ENCODE peak calls at places on chromosome 5, in eight cellular contexts. H is right atrium auricular region; L is transverse colon; P is progenitor cell of endocrine pancreas; O is GDM1; V is upper lobe of left lung; T is GM06990; Y is activated CD8-positive, alpha-beta T cell treated with anti-CD3 and anti-CD28 coated beads, Interleukin-2, amount 10 ng/mL, durations not matched to agents 7 days and 5 days. B is an unnamed sample.

GRCh38 chr5:54774281-54775171 is 210.9 kb downstream of the ESM1 start:
- DNase-seq in H (peak; percentile 90), L (peak; percentile 30), P (no peak), O (no peak), V (peak; percentile 58), T (no peak), Y (no peak), B (peak; percentile 96)

GRCh38 chr5:56607551-56607950 is 207.8 kb upstream of the MAP3K1 start:
- DNase-seq in H (no peak), L (no peak), P (no peak), O (no peak), V (no peak), T (no peak), Y (no peak), B (no peak)

GRCh38 chr5:126454081-126454480 is 30.9 kb downstream of the GRAMD2B start:
- DNase-seq in H (no peak), L (no peak), P (no peak), O (no peak), V (no peak), T (no peak), Y (no peak), B (peak; percentile 74)

GRCh38 chr5:80711938-80712337 is 57.2 kb upstream of the DHFR start:
- DNase-seq in H (no peak), L (no peak), P (no peak), O (no peak), V (no peak), T (no peak), Y (no peak), B (no peak)

GRCh38 chr5:7897014-7897600 is 28.2 kb downstream of the MTRR start:
- DNase-seq in H (no peak), L (peak; percentile 11), P (no peak), O (no peak), V (no peak), T (no peak), Y (peak; percentile 30), B (peak; percentile 35)

GRCh38 chr5:8270246-8270645 is 401.3 kb downstream of the MTRR start:
- DNase-seq in H (no peak), L (no peak), P (no peak), O (no peak), V (no peak), T (no peak), Y (no peak), B (no peak)

GRCh38 chr5:93572773-93573626 is 8.0 kb downstream of the NR2F1-AS1 start:
- DNase-seq in H (no peak), L (no peak), P (no peak), O (no peak), V (no peak), T (no peak), Y (no peak), B (no peak)

GRCh38 chr5:14783689-14784088 is 87.9 kb downstream of the ANKH start:
- DNase-seq in H (no peak), L (no peak), P (no peak), O (no peak), V (no peak), T (peak; percentile 21), Y (no peak), B (no peak)

GRCh38 chr5:178350361-178351220 is 118.0 kb upstream of the PHYKPL start:
- DNase-seq in H (no peak), L (no peak), P (no peak), O (no peak), V (no peak), T (no peak), Y (no peak), B (peak; percentile 42)

GRCh38 chr5:159262472-159262858 is 625 bp upstream of the UBLCP1 start:
- DNase-seq in H (no peak), L (no peak), P (no peak), O (peak; percentile 41), V (no peak), T (peak; percentile 8), Y (no peak), B (no peak)

GRCh38 chr5:20555034-20555433 is 567.0 kb upstream of the CDH18 start:
- DNase-seq in H (no peak), L (no peak), P (no peak), O (no peak), V (no peak), T (no peak), Y (no peak), B (no peak)

GRCh38 chr5:145829708-145830361 is 5.3 kb downstream of the PRELID2 start:
- DNase-seq in H (no peak), L (no peak), P (no peak), O (no peak), V (no peak), T (no peak), Y (no peak), B (no peak)

GRCh38 chr5:177509361-177509951 is at the start of gene DOK3:
- DNase-seq in H (no peak), L (peak; percentile 67), P (no peak), O (no peak), V (peak; percentile 70), T (peak; percentile 78), Y (no peak), B (no peak)

GRCh38 chr5:116865651-116866050 is 291.0 kb upstream of the SEMA6A start:
- DNase-seq in H (no peak), L (no peak), P (no peak), O (no peak), V (no peak), T (no peak), Y (no peak), B (no peak)

GRCh38 chr5:2524620-2525019 is 226.9 kb downstream of the IRX2 start:
- DNase-seq in H (no peak), L (no peak), P (no peak), O (no peak), V (no peak), T (no peak), Y (no peak), B (no peak)

GRCh38 chr5:155532621-155533314 is 519.2 kb downstream of the KIF4B start:
- DNase-seq in H (no peak), L (no peak), P (no peak), O (no peak), V (no peak), T (no peak), Y (no peak), B (no peak)

GRCh38 chr5:109038209-109038840 is 290.6 kb downstream of the FER start:
- DNase-seq in H (no peak), L (no peak), P (no peak), O (no peak), V (no peak), T (no peak), Y (no peak), B (no peak)

GRCh38 chr5:141492168-141492885 is 3.4 kb downstream of the PCDHGC5 start:
- DNase-seq in H (no peak), L (no peak), P (no peak), O (no peak), V (no peak), T (peak; percentile 73), Y (no peak), B (peak; percentile 28)

GRCh38 chr5:149262315-149262714 is 9.3 kb upstream of the AFAP1L1 start:
- DNase-seq in H (no peak), L (no peak), P (no peak), O (no peak), V (no peak), T (no peak), Y (no peak), B (no peak)